ENCODE peak calls at places on chromosomes 4 and X, in six cellular contexts. N is fibroblast of pulmonary artery, U is pancreas, F is tibial nerve, Q is lower lobe of right lung, P is AG10803. M is an unnamed sample.

GRCh38 chr4:174377613-174378012 is 93.9 kb downstream of the CEP44 start:
- DNase-seq in N (peak; percentile 22), U (no peak), F (no peak), Q (no peak), P (no peak), M (peak; percentile 15)

GRCh38 chr4:173415092-173415491 is 16.2 kb upstream of the SCRG1 start:
- DNase-seq in N (peak; percentile 72), U (no peak), F (no peak), Q (no peak), P (no peak), M (peak; percentile 72)

GRCh38 chr4:141131738-141132688 is 1.3 kb downstream of the RNF150 start:
- DNase-seq in N (no peak), U (peak; percentile 12), F (peak; percentile 14), Q (no peak), P (no peak), M (peak; percentile 68)

GRCh38 chrX:16839852-16840460 is 30.2 kb downstream of the RBBP7 start:
- DNase-seq in N (peak; percentile 81), U (no peak), F (no peak), Q (no peak), P (peak; percentile 71), M (peak; percentile 77)

GRCh38 chrX:48919360-48919821 is 567 bp upstream of the PIM2 start:
- DNase-seq in N (no peak), U (no peak), F (no peak), Q (no peak), P (no peak), M (no peak)

GRCh38 chr4:145909773-145910172 is 28.9 kb downstream of the ZNF827 start:
- DNase-seq in N (no peak), U (peak; percentile 16), F (no peak), Q (no peak), P (no peak), M (no peak)

GRCh38 chrX:54808109-54808604 is 612 bp downstream of the MAGED2 start:
- DNase-seq in N (no peak), U (no peak), F (peak; percentile 73), Q (no peak), P (peak; percentile 28), M (peak; percentile 73)

GRCh38 chr4:1515156-1515555 is 108.9 kb upstream of the NKX1-1 start:
- DNase-seq in N (no peak), U (no peak), F (no peak), Q (no peak), P (no peak), M (no peak)

GRCh38 chr4:161604516-161605300 is 559.1 kb downstream of the FSTL5 start:
- DNase-seq in N (no peak), U (no peak), F (no peak), Q (no peak), P (no peak), M (no peak)

GRCh38 chrX:155334486-155335316 is at the start of gene CLIC2:
- DNase-seq in N (peak; percentile 87), U (no peak), F (peak; percentile 9), Q (peak; percentile 43), P (peak; percentile 65), M (peak; percentile 85)

GRCh38 chr4:108130955-108131354 is 37.8 kb downstream of the LEF1 start:
- DNase-seq in N (no peak), U (no peak), F (no peak), Q (no peak), P (no peak), M (no peak)

GRCh38 chrX:53244610-53245009 is 19.6 kb upstream of the KDM5C start:
- DNase-seq in N (no peak), U (no peak), F (no peak), Q (no peak), P (no peak), M (peak; percentile 34)

GRCh38 chrX:53242310-53242709 is 17.3 kb upstream of the KDM5C start:
- DNase-seq in N (no peak), U (no peak), F (no peak), Q (no peak), P (no peak), M (no peak)

GRCh38 chrX:53237056-53237455 is 12.0 kb upstream of the KDM5C start:
- DNase-seq in N (no peak), U (no peak), F (no peak), Q (no peak), P (no peak), M (no peak)

GRCh38 chrX:53239474-53239873 is 14.5 kb upstream of the KDM5C start:
- DNase-seq in N (no peak), U (no peak), F (no peak), Q (no peak), P (no peak), M (no peak)

DNA sequence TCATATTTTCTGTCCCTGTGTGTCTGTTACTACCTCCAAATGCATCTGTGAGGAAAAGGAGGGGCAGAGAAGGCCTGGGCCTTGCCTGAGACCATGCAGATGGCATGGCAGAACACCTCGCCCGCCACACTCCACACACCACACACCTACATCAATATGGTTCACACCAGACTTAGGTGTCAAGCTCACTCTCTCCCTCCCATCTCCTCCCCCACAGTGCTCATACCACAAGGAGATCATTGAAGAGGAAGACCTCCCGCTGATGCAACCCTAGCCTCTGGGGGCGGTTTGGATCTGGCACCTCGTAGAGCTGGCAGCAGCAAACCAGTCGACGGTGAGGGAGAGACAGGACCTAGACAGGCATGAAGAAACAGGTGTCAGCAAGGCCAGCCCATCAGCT is 16.6 kb upstream of the KDM5C start:
- DNase-seq in N (no peak), U (no peak), F (no peak), Q (no peak), P (no peak), M (no peak)
- H3K4me3 ChIP-seq in N (no peak overlapping the region), U (no peak overlapping the region), F (no peak overlapping the region), Q (no peak overlapping the region), P (no peak overlapping the region), M (no peak overlapping the region)

DNA sequence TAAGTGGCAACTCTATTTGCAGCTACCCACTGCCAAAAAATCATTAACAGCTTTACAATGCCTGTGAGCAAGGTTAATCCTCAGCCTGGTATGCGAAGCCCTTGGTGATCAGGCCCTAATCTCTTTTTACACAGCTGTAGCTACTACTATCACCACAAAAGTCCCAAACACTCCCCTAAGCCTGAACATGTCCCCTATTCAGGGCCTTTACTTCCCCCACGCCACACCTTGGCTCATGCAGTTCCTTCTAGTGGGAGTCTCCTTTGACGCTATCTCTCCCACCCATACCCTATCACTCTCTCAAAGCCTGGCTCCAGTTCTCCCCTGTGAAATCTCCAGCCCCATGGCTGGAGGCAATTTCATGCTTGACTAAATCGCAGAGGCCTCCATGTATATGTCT is 90.6 kb upstream of the CBR4 start:
- DNase-seq in N (no peak), U (no peak), F (no peak), Q (no peak), P (no peak), M (no peak)
- H3K4me3 ChIP-seq in N (no peak overlapping the region), U (no peak overlapping the region), F (no peak overlapping the region), Q (no peak overlapping the region), P (no peak overlapping the region), M (no peak overlapping the region)

GRCh38 chr4:94843222-94843621 is 85.5 kb downstream of the BMPR1B start:
- DNase-seq in N (no peak), U (no peak), F (no peak), Q (no peak), P (no peak), M (no peak)

GRCh38 chr4:94841864-94842221 is 84.1 kb downstream of the BMPR1B start:
- DNase-seq in N (no peak), U (no peak), F (no peak), Q (no peak), P (no peak), M (no peak)
- H3K4me3 ChIP-seq in N (no peak overlapping the region), U (no peak overlapping the region), F (no peak overlapping the region), Q (no peak overlapping the region), P (no peak overlapping the region), M (no peak overlapping the region)

DNA sequence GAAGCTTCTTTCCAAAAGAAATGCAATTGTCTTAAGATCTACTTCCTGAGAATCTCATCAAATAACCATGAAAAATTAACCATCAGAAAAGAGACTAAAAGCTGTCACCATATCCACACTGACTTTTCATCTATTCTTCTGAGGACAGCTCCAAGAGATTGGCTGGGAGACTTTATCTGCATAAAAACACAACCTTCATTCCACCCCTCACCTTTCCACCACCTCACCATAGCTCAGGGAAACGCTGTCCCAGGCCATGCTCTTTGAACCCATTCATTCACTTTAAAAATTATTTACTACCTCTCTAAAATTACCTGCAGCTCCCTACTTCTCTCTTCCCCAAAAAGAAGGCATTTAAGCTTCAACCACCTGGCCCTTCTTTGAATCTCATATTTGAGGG is 2.4 kb downstream of the FAM13A start:
- DNase-seq in N (no peak), U (no peak), F (no peak), Q (no peak), P (no peak), M (no peak)
- H3K4me3 ChIP-seq in N (no peak overlapping the region), U (no peak overlapping the region), F (no peak overlapping the region), Q (no peak overlapping the region), P (no peak overlapping the region), M (peak overlapping the region; percentile 86)

DNA sequence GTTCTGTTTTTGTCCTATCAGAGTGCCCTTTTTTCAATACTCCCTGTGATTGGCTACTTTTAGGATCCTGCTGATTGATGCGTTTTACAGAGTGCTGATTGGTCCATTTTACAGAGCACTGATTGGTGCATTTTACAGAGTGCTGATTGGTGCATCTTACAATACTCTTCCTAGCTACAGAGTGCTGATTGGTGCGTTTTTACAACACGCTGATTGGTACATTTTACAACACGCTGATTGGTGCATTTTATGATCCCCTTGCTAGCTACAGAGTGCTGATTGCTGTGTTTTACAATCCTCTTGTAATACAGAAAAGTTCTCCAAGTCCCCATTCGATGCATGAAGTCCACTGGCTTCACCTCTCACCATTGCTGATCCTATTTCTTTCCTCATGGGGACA is 176.8 kb downstream of the GC start:
- DNase-seq in N (no peak), U (no peak), F (no peak), Q (no peak), P (no peak), M (no peak)
- H3K4me3 ChIP-seq in N (no peak overlapping the region), U (no peak overlapping the region), F (no peak overlapping the region), Q (no peak overlapping the region), P (no peak overlapping the region), M (no peak overlapping the region)

GRCh38 chr4:125727931-125728330 is 413.2 kb downstream of the FAT4 start:
- DNase-seq in N (no peak), U (no peak), F (no peak), Q (no peak), P (no peak), M (peak; percentile 10)

GRCh38 chr4:125732682-125733081 is 417.9 kb downstream of the FAT4 start:
- DNase-seq in N (no peak), U (no peak), F (no peak), Q (no peak), P (no peak), M (no peak)

GRCh38 chr4:125734504-125734903 is 419.7 kb downstream of the FAT4 start:
- DNase-seq in N (no peak), U (no peak), F (no peak), Q (no peak), P (no peak), M (no peak)

GRCh38 chr4:125726121-125726520 is 411.4 kb downstream of the FAT4 start:
- DNase-seq in N (no peak), U (no peak), F (no peak), Q (no peak), P (no peak), M (no peak)

GRCh38 chr4:125728568-125728967 is 413.8 kb downstream of the FAT4 start:
- DNase-seq in N (peak; percentile 95), U (no peak), F (no peak), Q (no peak), P (peak; percentile 94), M (peak; percentile 86)
- H3K4me3 ChIP-seq in N (no peak overlapping the region), U (no peak overlapping the region), F (no peak overlapping the region), Q (no peak overlapping the region), P (no peak overlapping the region), M (no peak overlapping the region)

M was measured in adipocyte.